ENCODE peak calls at places on chromosomes 3 and 15, in five cellular contexts. Z is BE2C, D is GM10248, M is cardiac muscle cell, J is esophagus squamous epithelium. P is an unnamed sample.

GRCh38 chr3:15903164-15903563 is 105.4 kb upstream of the ANKRD28 start:
- DNase-seq in Z (no peak), D (no peak), M (no peak), J (no peak), P (no peak)

GRCh38 chr3:138328341-138328740 is 1.3 kb downstream of the NME9 start:
- DNase-seq in Z (no peak), D (no peak), M (peak), J (no peak), P (no peak)

GRCh38 chr3:122519693-122520092 is 5.0 kb upstream of the KPNA1 start:
- DNase-seq in Z (no peak), D (no peak), M (peak), J (no peak), P (no peak)

GRCh38 chr3:1195922-1196321 is 103.1 kb downstream of the CNTN6 start:
- DNase-seq in Z (no peak), D (no peak), M (peak), J (no peak), P (no peak)

GRCh38 chr15:101562428-101563059 is 73.0 kb upstream of the PCSK6 start:
- DNase-seq in Z (no peak), D (no peak), M (no peak), J (no peak), P (no peak)

GRCh38 chr15:72339777-72340177 is 19.8 kb upstream of the CELF6 start:
- DNase-seq in Z (peak), D (no peak), M (peak), J (no peak), P (no peak)

GRCh38 chr3:128433630-128434185 is 33.0 kb downstream of the DNAJB8 start:
- DNase-seq in Z (no peak), D (no peak), M (no peak), J (no peak), P (no peak)

GRCh38 chr3:78430741-78431140 is 1337.1 kb downstream of the ROBO1 start:
- DNase-seq in Z (no peak), D (no peak), M (peak), J (no peak), P (no peak)

GRCh38 chr3:10600159-10601125 is 95.1 kb upstream of the ATP2B2 start:
- DNase-seq in Z (peak), D (no peak), M (no peak), J (no peak), P (no peak)

GRCh38 chr15:72231847-72232461 is 964 bp upstream of the PKM start:
- DNase-seq in Z (peak), D (peak), M (peak), J (peak), P (no peak)

GRCh38 chr3:107676469-107677309 is 153.9 kb downstream of the BBX start:
- DNase-seq in Z (no peak), D (no peak), M (peak), J (no peak), P (no peak)

GRCh38 chr15:78059110-78059839 is 18.2 kb downstream of the TBC1D2B start:
- DNase-seq in Z (no peak), D (no peak), M (no peak), J (no peak), P (no peak)

GRCh38 chr15:100572362-100572983 is 29.5 kb downstream of the LINS1 start:
- DNase-seq in Z (no peak), D (no peak), M (peak), J (no peak), P (no peak)

GRCh38 chr15:49664706-49665105 is 43.9 kb downstream of the DTWD1 start:
- DNase-seq in Z (no peak), D (no peak), M (no peak), J (no peak), P (no peak)

GRCh38 chr15:92801412-92801773 is 98.7 kb upstream of the CHD2 start:
- DNase-seq in Z (no peak), D (no peak), M (peak), J (no peak), P (no peak)

GRCh38 chr3:132593950-132594328 is 3.1 kb upstream of the ACKR4 start:
- DNase-seq in Z (no peak), D (no peak), M (peak), J (no peak), P (no peak)

GRCh38 chr3:100561459-100562158 is 47.8 kb upstream of the ADGRG7 start:
- DNase-seq in Z (no peak), D (no peak), M (peak), J (no peak), P (no peak)

GRCh38 chr3:185309795-185310194 is 53.1 kb upstream of the MAP3K13 start:
- DNase-seq in Z (no peak), D (no peak), M (no peak), J (no peak), P (no peak)

GRCh38 chr15:91535856-91536500 is 317.5 kb upstream of the SLCO3A1 start:
- DNase-seq in Z (no peak), D (no peak), M (no peak), J (no peak), P (no peak)

GRCh38 chr3:113110263-113110662 is 101.1 kb upstream of the BOC start:
- DNase-seq in Z (no peak), D (no peak), M (peak), J (no peak), P (no peak)

GRCh38 chr3:126053513-126053912 is 30.4 kb downstream of the SLC41A3 start:
- DNase-seq in Z (no peak), D (peak), M (no peak), J (no peak), P (no peak)

GRCh38 chr3:31086698-31087097 is 192.2 kb upstream of the GADL1 start:
- DNase-seq in Z (no peak), D (no peak), M (no peak), J (no peak), P (no peak)

GRCh38 chr3:104040896-104041295 is 1325.8 kb upstream of the ALCAM start:
- DNase-seq in Z (no peak), D (peak), M (no peak), J (no peak), P (no peak)

GRCh38 chr15:72353266-72353665 is 22.5 kb downstream of the HEXA start:
- DNase-seq in Z (no peak), D (no peak), M (no peak), J (no peak), P (no peak)

GRCh38 chr15:64623347-64624024 is 151.9 kb downstream of the RBPMS2 start:
- DNase-seq in Z (no peak), D (no peak), M (no peak), J (no peak), P (no peak)

GRCh38 chr3:122021811-122022401 is at the start of gene ILDR1:
- DNase-seq in Z (no peak), D (peak), M (no peak), J (no peak), P (peak)

GRCh38 chr15:33915571-33916407 is 52.5 kb upstream of the CHRM5 start:
- DNase-seq in Z (peak), D (no peak), M (no peak), J (no peak), P (peak)

GRCh38 chr15:23687143-23687470 is at the start of gene NDN:
- DNase-seq in Z (peak), D (no peak), M (peak), J (no peak), P (peak)

GRCh38 chr15:73923488-73924164 is 2.6 kb upstream of the LOXL1 start:
- DNase-seq in Z (no peak), D (no peak), M (no peak), J (no peak), P (no peak)

GRCh38 chr15:20672469-20672868 is 130.9 kb upstream of the GOLGA6L6 start:
- DNase-seq in Z (no peak), D (no peak), M (no peak), J (no peak), P (no peak)

GRCh38 chr15:26842391-26842790 is 24.5 kb upstream of the GABRA5 start:
- DNase-seq in Z (no peak), D (no peak), M (no peak), J (no peak), P (no peak)

GRCh38 chr3:24184528-24185176 is 239.6 kb downstream of the NR1D2 start:
- DNase-seq in Z (no peak), D (no peak), M (no peak), J (no peak), P (no peak)

GRCh38 chr15:101183226-101183925 is 68.5 kb downstream of the CHSY1 start:
- DNase-seq in Z (no peak), D (no peak), M (peak), J (no peak), P (no peak)

GRCh38 chr15:96121521-96121920 is 209.0 kb upstream of the NR2F2 start:
- DNase-seq in Z (no peak), D (no peak), M (peak), J (no peak), P (no peak)

GRCh38 chr3:190432216-190432615 is 17.5 kb downstream of the TMEM207 start:
- DNase-seq in Z (no peak), D (no peak), M (peak), J (no peak), P (no peak)

GRCh38 chr3:56219894-56220805 is 248.1 kb downstream of the ERC2 start:
- DNase-seq in Z (no peak), D (no peak), M (no peak), J (no peak), P (no peak)

GRCh38 chr3:190084983-190085382 is 35.7 kb downstream of the P3H2 start:
- DNase-seq in Z (no peak), D (no peak), M (no peak), J (no peak), P (no peak)

GRCh38 chr3:195455789-195456188 is 13.0 kb upstream of the ACAP2 start:
- DNase-seq in Z (no peak), D (no peak), M (no peak), J (no peak), P (no peak)

GRCh38 chr15:35697549-35698299 is 151.8 kb upstream of the DPH6 start:
- DNase-seq in Z (no peak), D (no peak), M (peak), J (no peak), P (no peak)

GRCh38 chr3:163159306-163159705 is 1662.7 kb downstream of the OTOL1 start:
- DNase-seq in Z (no peak), D (no peak), M (no peak), J (no peak), P (no peak)

GRCh38 chr3:8503871-8504610 is 2.4 kb downstream of the LMCD1 start:
- DNase-seq in Z (no peak), D (peak), M (peak), J (no peak), P (no peak)
- TF ChIP-seq CTCF in Z (no peak), D (no peak), M (no peak), J (no peak), P (no peak)

GRCh38 chr3:155853214-155854146 is 747 bp downstream of the SLC33A1 start:
- DNase-seq in Z (peak), D (no peak), M (peak), J (no peak), P (peak)
- TF ChIP-seq CTCF in Z (peak), D (no peak), M (no peak), J (no peak), P (no peak)

DNA sequence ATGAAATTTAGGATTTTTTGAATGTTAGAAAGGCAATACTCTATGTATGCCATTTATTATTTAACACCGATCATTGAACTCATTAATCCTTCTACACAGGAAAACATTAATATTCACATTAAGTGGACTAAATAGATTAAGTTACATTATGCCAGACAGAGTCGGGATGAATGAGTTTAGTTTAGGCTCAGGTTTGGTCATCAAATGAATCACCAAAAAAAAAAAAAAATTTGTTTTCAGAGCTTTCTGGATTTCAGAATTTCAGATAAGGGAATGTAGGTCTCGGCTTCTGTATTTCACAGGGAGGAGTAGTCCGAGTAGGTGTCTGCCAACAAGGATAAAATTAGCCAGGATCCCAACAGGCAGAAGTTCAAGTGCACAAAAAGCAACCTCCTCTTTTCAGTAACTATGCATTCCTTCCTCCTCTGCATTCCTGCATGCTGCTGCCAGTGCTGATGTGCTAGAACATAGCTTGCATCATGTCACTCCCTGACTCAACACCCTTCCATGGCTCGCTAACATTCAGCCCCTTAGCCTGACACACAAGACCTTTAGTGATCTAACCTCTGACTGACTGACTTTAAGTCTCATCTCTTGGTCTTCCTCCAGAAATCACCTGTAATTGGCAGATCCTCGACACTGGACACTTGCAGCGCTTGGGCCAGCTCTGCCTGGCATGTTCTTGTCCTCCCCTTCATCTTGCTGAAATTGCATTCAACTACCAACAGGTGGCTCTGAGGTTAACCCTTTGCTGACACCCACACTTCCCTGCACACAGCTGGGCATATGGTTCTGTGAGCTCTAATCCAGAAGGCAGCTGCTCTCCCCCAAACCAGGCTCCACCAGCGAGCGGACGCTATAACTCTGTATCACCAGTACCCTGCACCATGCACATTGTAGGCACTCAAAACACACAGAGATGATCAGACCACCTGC is 145.4 kb upstream of the PROK2 start:
- DNase-seq in Z (peak), D (peak), M (peak), J (no peak), P (no peak)
- TF ChIP-seq CTCF in Z (peak), D (peak), M (peak), J (no peak), P (peak)

GRCh38 chr3:160473233-160473632 is 23.6 kb upstream of the TRIM59 start:
- DNase-seq in Z (no peak), D (no peak), M (peak), J (no peak), P (no peak)
- TF ChIP-seq CTCF in Z (no peak), D (peak), M (no peak), J (no peak), P (no peak)

GRCh38 chr3:157857461-157857860 is 248.8 kb downstream of the SHOX2 start:
- DNase-seq in Z (peak), D (no peak), M (peak), J (no peak), P (peak)

GRCh38 chr3:157858821-157859220 is 247.4 kb downstream of the SHOX2 start:
- DNase-seq in Z (no peak), D (no peak), M (no peak), J (no peak), P (no peak)

GRCh38 chr3:157859541-157859940 is 246.7 kb downstream of the SHOX2 start:
- DNase-seq in Z (no peak), D (no peak), M (no peak), J (no peak), P (no peak)

GRCh38 chr3:157856078-157856939 is 249.9 kb downstream of the SHOX2 start:
- DNase-seq in Z (peak), D (no peak), M (no peak), J (no peak), P (no peak)
- TF ChIP-seq CTCF in Z (no peak), D (no peak), M (no peak), J (no peak), P (no peak)

GRCh38 chr15:68558318-68559305 is 20.2 kb upstream of the CORO2B start:
- DNase-seq in Z (no peak), D (no peak), M (no peak), J (no peak), P (no peak)

GRCh38 chr15:68561146-68561545 is 17.6 kb upstream of the CORO2B start:
- DNase-seq in Z (no peak), D (no peak), M (no peak), J (no peak), P (no peak)

GRCh38 chr15:68559342-68560310 is 19.2 kb upstream of the CORO2B start:
- DNase-seq in Z (peak), D (peak), M (peak), J (no peak), P (peak)

GRCh38 chr15:68561901-68562300 is 16.9 kb upstream of the CORO2B start:
- DNase-seq in Z (no peak), D (no peak), M (no peak), J (no peak), P (no peak)

DNA sequence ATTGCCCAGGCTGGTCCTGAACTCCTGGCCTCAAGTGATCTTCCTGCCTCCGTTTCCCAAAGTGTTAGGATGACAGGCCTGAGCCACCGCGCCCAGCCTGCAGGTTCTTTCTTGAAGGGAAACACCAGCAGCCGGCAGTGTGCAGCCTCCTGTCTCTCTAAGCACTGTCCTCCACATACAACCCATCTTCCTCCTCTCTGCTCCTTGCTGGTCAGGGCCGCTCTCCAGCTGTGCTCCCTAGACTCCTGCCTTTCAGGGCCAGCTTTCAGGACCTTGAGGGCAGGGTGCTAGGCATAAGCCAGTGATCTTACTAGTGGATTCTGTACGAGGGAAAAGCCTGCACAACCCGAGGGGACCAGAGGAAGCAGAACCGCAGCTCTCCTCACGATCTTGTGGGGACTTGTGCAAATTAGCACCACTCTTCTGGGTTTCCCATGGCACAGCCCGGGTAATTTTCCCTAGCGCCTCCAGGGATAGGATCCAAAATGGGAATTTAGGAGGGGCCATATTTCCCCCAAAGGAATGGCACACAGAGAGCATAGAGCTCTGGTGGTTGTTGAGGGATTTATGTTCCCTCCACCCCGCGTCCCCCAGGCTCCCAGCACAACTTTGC is 18.2 kb upstream of the CORO2B start:
- DNase-seq in Z (no peak), D (no peak), M (no peak), J (no peak), P (no peak)
- TF ChIP-seq CTCF in Z (no peak), D (no peak), M (no peak), J (no peak), P (no peak)

GRCh38 chr3:151918253-151919029 is 45.0 kb downstream of the SUCNR1 start:
- DNase-seq in Z (no peak), D (peak), M (peak), J (no peak), P (no peak)
- TF ChIP-seq CTCF in Z (peak), D (peak), M (peak), J (peak), P (peak)

P was measured in nephron progenitor cell.